ENCODE peak calls at places on chromosomes 16 and 17, in four cellular contexts. One of them, this sample, is unnamed.
A peak's percentile ranks its signal among the peaks of the same experiment; 100 is the strongest.

GRCh38 chr17:75087558-75088453 is at the start of gene SLC16A5:
- DNase-seq in pancreas: peak; percentile 64
- DNase-seq in mucosa of descending colon: peak; percentile 92
- DNase-seq in BE2C: peak; percentile 37
- DNase-seq in this sample: peak; percentile 90

GRCh38 chr16:57093845-57094564 is 1.6 kb downstream of the CPNE2 start:
- DNase-seq in pancreas: no peak
- DNase-seq in mucosa of descending colon: peak; percentile 77
- DNase-seq in BE2C: no peak
- DNase-seq in this sample: peak; percentile 31

GRCh38 chr17:77948690-77949114 is 9.8 kb upstream of the TNRC6C start:
- DNase-seq in pancreas: no peak
- DNase-seq in mucosa of descending colon: no peak
- DNase-seq in BE2C: peak; percentile 54
- DNase-seq in this sample: no peak

GRCh38 chr17:28326114-28326513 is 7.1 kb downstream of the TMEM97 start:
- DNase-seq in pancreas: no peak
- DNase-seq in mucosa of descending colon: peak; percentile 63
- DNase-seq in BE2C: no peak
- DNase-seq in this sample: no peak

GRCh38 chr16:1035066-1035415 is 37.5 kb upstream of the SSTR5 start:
- DNase-seq in pancreas: no peak
- DNase-seq in mucosa of descending colon: no peak
- DNase-seq in BE2C: no peak
- DNase-seq in this sample: no peak

GRCh38 chr16:82034981-82035612 is at the start of gene HSD17B2:
- DNase-seq in pancreas: no peak
- DNase-seq in mucosa of descending colon: peak; percentile 82
- DNase-seq in BE2C: no peak
- DNase-seq in this sample: peak; percentile 83

GRCh38 chr16:50153648-50154368 is 702 bp downstream of the TENT4B start:
- DNase-seq in pancreas: peak; percentile 21
- DNase-seq in mucosa of descending colon: peak; percentile 51
- DNase-seq in BE2C: peak; percentile 44
- DNase-seq in this sample: no peak

GRCh38 chr16:12184419-12184831 is 207.9 kb downstream of the SNX29 start:
- DNase-seq in pancreas: no peak
- DNase-seq in mucosa of descending colon: no peak
- DNase-seq in BE2C: no peak
- DNase-seq in this sample: no peak

This sample was measured in LoVo.